ENCODE peak calls at places on chromosomes 6 and 20, in six cellular contexts. D, O, Y, X, A and J are unnamed samples.

GRCh38 chr6:158061709-158062461 is 80.2 kb downstream of the SYNJ2 start:
- DNase-seq in D (no peak), O (no peak), Y (peak), X (no peak), A (no peak), J (no peak)

GRCh38 chr20:50713677-50714101 is 17.7 kb upstream of the PARD6B start:
- DNase-seq in D (no peak), O (peak), Y (peak), X (peak), A (no peak), J (no peak)

GRCh38 chr6:15266423-15266996 is 20.6 kb downstream of the JARID2 start:
- DNase-seq in D (no peak), O (no peak), Y (peak), X (no peak), A (no peak), J (peak)

GRCh38 chr6:14283600-14284235 is 166.1 kb downstream of the CD83 start:
- DNase-seq in D (no peak), O (no peak), Y (no peak), X (no peak), A (no peak), J (no peak)

GRCh38 chr6:15351631-15352030 is 105.8 kb downstream of the JARID2 start:
- DNase-seq in D (no peak), O (peak), Y (peak), X (no peak), A (no peak), J (no peak)

GRCh38 chr6:134482585-134483346 is 164.9 kb upstream of the SGK1 start:
- DNase-seq in D (no peak), O (no peak), Y (peak), X (no peak), A (peak), J (no peak)

GRCh38 chr6:122666418-122666817 is 56.2 kb downstream of the PKIB start:
- DNase-seq in D (no peak), O (no peak), Y (no peak), X (no peak), A (no peak), J (no peak)

GRCh38 chr20:25178563-25179438 is 16.7 kb upstream of the ENTPD6 start:
- DNase-seq in D (no peak), O (peak), Y (peak), X (no peak), A (no peak), J (peak)

GRCh38 chr6:3782876-3783832 is 31.6 kb upstream of the PXDC1 start:
- DNase-seq in D (no peak), O (peak), Y (peak), X (no peak), A (no peak), J (no peak)

GRCh38 chr20:51403465-51404220 is 138.9 kb downstream of the NFATC2 start:
- DNase-seq in D (no peak), O (no peak), Y (no peak), X (no peak), A (no peak), J (no peak)

GRCh38 chr6:75907444-75907843 is 158.4 kb downstream of the MYO6 start:
- DNase-seq in D (no peak), O (no peak), Y (no peak), X (no peak), A (no peak), J (no peak)

GRCh38 chr6:33869826-33870423 is 66.1 kb upstream of the MLN start:
- DNase-seq in D (no peak), O (no peak), Y (no peak), X (no peak), A (no peak), J (no peak)

GRCh38 chr6:27608916-27609883 is 136.3 kb upstream of the ZNF184 start:
- DNase-seq in D (no peak), O (peak), Y (peak), X (no peak), A (no peak), J (peak)

GRCh38 chr6:42028234-42029061 is 21.9 kb upstream of the TAF8 start:
- DNase-seq in D (no peak), O (peak), Y (peak), X (no peak), A (no peak), J (no peak)

GRCh38 chr20:2387580-2387979 is 6.9 kb downstream of the TGM6 start:
- DNase-seq in D (no peak), O (no peak), Y (no peak), X (no peak), A (no peak), J (no peak)

GRCh38 chr20:1813101-1813529 is 82.1 kb upstream of the SIRPA start:
- DNase-seq in D (no peak), O (peak), Y (peak), X (no peak), A (peak), J (no peak)

GRCh38 chr6:7269816-7270215 is 43.2 kb downstream of the SSR1 start:
- DNase-seq in D (no peak), O (no peak), Y (no peak), X (peak), A (no peak), J (no peak)

GRCh38 chr6:136326038-136326561 is 36.5 kb upstream of the BCLAF1 start:
- DNase-seq in D (no peak), O (peak), Y (peak), X (no peak), A (no peak), J (no peak)

GRCh38 chr6:160135922-160136655 is 14.5 kb downstream of the SLC22A1 start:
- DNase-seq in D (no peak), O (no peak), Y (no peak), X (no peak), A (no peak), J (no peak)

GRCh38 chr20:1003920-1004697 is 2.0 kb upstream of the RSPO4 start:
- DNase-seq in D (no peak), O (no peak), Y (no peak), X (no peak), A (no peak), J (no peak)

GRCh38 chr6:43713611-43714310 is 26.2 kb upstream of the MRPS18A start:
- DNase-seq in D (no peak), O (no peak), Y (no peak), X (no peak), A (no peak), J (peak)

DNA sequence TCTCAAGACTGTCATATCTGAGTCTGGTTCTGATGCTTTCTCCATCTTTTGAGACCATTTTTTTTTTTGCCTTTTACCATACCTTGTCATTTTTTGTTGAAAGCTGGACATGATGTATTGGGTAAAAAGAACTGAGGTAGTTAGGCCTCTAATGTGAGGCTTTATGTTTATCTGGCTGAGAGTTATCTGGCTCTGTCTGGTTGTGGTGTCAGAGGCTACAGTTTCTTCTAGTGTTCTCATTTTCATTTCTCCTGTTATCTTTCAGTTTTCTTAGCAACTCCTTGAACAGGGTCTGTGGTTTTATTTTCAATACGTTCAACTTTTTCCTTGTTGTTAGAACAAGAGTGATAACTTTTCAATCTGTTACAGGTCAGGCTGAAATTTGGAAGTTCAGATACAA is 49.2 kb upstream of the ATXN1 start:
- DNase-seq in D (no peak), O (no peak), Y (no peak), X (no peak), A (no peak), J (peak)
- TF ChIP-seq CTCF in D (no peak), O (no peak), Y (no peak), X (no peak), A (no peak), J (no peak)

GRCh38 chr6:125100018-125100652 is 53.4 kb upstream of the TPD52L1 start:
- DNase-seq in D (no peak), O (no peak), Y (no peak), X (no peak), A (no peak), J (no peak)

GRCh38 chr6:125097186-125097585 is 56.4 kb upstream of the TPD52L1 start:
- DNase-seq in D (no peak), O (no peak), Y (no peak), X (no peak), A (no peak), J (no peak)

GRCh38 chr6:125098253-125098652 is 55.3 kb upstream of the TPD52L1 start:
- DNase-seq in D (no peak), O (no peak), Y (no peak), X (no peak), A (no peak), J (no peak)

GRCh38 chr6:125101128-125101527 is 52.4 kb upstream of the TPD52L1 start:
- DNase-seq in D (no peak), O (no peak), Y (no peak), X (no peak), A (no peak), J (no peak)

DNA sequence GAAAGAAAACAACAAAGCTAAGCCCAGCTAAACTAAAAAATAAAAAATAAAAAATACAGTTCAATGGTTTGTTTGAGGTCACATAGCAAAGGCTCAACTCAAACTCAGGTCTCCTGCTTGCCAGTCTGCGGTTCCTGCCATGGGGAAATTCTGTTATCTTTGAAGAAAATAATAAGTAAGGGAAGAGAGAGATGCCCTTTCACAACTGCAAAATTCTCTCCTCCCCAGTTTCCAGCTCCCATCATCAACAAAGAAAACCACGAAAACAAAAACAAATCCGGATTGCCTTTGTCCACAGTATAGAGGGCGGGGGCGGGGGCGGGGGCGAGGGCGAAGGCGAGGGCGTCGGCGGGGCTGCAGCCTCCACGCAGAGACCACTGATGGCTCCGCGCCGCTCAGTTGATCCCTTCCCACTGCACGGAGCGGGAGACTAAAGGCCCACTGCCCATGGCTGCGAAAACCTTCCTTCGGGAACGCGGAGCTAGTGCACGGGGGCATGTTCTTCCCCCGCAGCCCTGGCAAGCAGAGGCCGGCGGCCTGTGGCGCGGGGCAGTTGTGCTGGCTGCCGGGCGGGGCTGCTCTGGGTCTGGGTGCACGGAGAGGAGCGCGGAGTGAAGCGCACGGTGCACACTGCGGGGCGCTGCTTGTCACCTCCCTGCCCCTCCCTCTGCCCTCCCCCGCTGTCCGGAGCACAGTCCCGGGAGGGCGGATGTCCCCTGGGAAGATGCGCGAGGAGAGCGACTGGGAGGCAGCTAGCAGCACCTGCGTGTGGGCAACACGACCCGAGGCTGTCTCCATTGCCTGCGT is 54.2 kb upstream of the TPD52L1 start:
- DNase-seq in D (no peak), O (peak), Y (peak), X (peak), A (no peak), J (peak)
- H3K4me3 ChIP-seq in D (peak), O (peak), Y (peak), X (peak), A (peak), J (no peak)

GRCh38 chr20:36217226-36217625 is 19.1 kb upstream of the AAR2 start:
- DNase-seq in D (no peak), O (no peak), Y (no peak), X (no peak), A (no peak), J (no peak)
- TF ChIP-seq CTCF in D (no peak), O (no peak), Y (peak), X (no peak), A (no peak), J (no peak)

GRCh38 chr20:20521736-20522135 is 153.8 kb downstream of the INSM1 start:
- DNase-seq in D (no peak), O (no peak), Y (no peak), X (no peak), A (no peak), J (no peak)

GRCh38 chr20:20519269-20519668 is 151.4 kb downstream of the INSM1 start:
- DNase-seq in D (no peak), O (no peak), Y (no peak), X (no peak), A (no peak), J (no peak)

GRCh38 chr20:20517296-20517695 is 149.4 kb downstream of the INSM1 start:
- DNase-seq in D (no peak), O (no peak), Y (no peak), X (no peak), A (no peak), J (no peak)

GRCh38 chr20:20518263-20518662 is 150.4 kb downstream of the INSM1 start:
- DNase-seq in D (no peak), O (no peak), Y (no peak), X (no peak), A (no peak), J (peak)

GRCh38 chr20:20520776-20521175 is 152.9 kb downstream of the INSM1 start:
- DNase-seq in D (no peak), O (peak), Y (peak), X (no peak), A (no peak), J (no peak)
- H3K4me3 ChIP-seq in D (no peak), O (no peak), Y (no peak), X (no peak), A (no peak), J (no peak)

DNA sequence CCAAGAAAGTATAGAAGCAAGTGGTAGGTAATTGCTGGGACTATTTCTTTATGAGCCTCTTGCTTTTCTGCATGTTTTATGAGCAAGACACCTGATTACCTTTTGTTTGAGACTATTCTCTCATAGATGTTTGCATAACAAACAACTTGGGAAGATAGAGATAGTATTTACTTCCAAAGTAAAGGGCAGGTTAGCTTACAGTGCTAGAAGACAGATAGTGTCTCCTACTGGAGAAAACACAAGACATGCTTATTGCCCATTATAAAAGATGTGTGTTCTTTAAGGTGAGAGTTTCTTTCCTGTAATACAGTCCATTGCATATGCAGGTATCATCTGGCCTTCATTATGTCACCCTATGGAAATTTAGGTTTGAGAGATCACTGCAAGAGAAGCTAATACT is 174.2 kb upstream of the FUT9 start:
- DNase-seq in D (no peak), O (no peak), Y (no peak), X (no peak), A (no peak), J (peak)
- TF ChIP-seq CTCF in D (no peak), O (no peak), Y (no peak), X (no peak), A (no peak), J (no peak)

GRCh38 chr6:167828325-167828956 is 1.7 kb downstream of the AFDN start:
- DNase-seq in D (no peak), O (no peak), Y (no peak), X (no peak), A (no peak), J (no peak)
- H3K4me3 ChIP-seq in D (no peak), O (no peak), Y (peak), X (peak), A (peak), J (peak)

DNA sequence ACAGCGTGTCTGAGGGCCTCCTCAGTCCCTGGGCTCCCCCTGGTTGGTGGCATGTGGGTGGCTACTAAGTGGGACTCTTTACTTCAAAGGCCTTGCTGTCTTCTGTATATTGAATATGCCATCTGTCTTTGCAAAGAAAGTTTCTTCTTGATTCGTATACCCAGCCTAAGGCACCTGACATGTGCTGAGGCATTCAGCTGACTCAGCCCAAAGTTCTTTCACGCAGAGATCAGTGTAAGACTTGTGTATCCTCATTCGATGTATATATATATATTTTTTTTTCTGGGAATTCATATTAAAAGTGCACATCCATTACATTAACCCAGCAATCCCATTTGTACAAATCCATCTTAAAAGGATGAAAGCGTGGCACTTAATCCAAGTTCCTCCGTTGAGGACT is 115.1 kb upstream of the PMEPA1 start:
- DNase-seq in D (no peak), O (no peak), Y (no peak), X (no peak), A (no peak), J (no peak)
- TF ChIP-seq CTCF in D (no peak), O (no peak), Y (no peak), X (no peak), A (no peak), J (no peak)

GRCh38 chr20:60172306-60172984 is 214.2 kb downstream of the CDH26 start:
- DNase-seq in D (no peak), O (no peak), Y (no peak), X (no peak), A (no peak), J (no peak)

DNA sequence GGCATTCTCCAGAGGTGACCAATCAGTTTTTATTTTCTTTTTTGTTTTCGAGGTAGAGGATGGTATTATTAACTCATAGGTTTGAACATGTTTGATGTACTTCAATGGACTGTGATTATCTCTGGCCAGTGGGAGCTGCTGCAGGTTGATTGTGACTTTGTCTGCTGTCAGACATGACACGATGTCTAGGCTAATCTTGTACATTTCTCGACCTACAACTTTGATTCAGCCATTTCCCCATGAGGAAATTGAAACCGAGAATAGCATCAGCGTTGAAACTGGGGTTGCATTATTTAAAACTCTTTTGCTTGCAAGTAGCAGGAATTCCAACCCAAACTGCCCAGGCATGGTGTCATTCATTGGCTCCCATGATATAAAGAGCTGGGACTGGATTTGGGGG is 218.9 kb downstream of the CDH26 start:
- DNase-seq in D (no peak), O (no peak), Y (no peak), X (no peak), A (no peak), J (no peak)
- H3K4me3 ChIP-seq in D (no peak), O (no peak), Y (no peak), X (no peak), A (no peak), J (no peak)